ENCODE peak calls at places on chromosome 11, in six cellular contexts. D is K562, Z is fibroblast of lung, G is GM23248, I is PC-3, J is MM.1S. P is an unnamed sample.

GRCh38 chr11:2781413-2782274 is 81.8 kb upstream of the KCNQ1OT1 start:
- DNase-seq in J (no peak), I (no peak), D (peak), Z (no peak), G (no peak), P (peak)

GRCh38 chr11:30706276-30706675 is 120.1 kb upstream of the MPPED2 start:
- DNase-seq in J (no peak), G (no peak), Z (no peak), D (no peak), I (no peak), P (no peak)

GRCh38 chr11:61756452-61757212 is 4.2 kb downstream of the MYRF start:
- DNase-seq in Z (peak), G (no peak), J (no peak), I (peak), D (peak), P (peak)

GRCh38 chr11:93290061-93290460 is 40.5 kb upstream of the DEUP1 start:
- DNase-seq in G (no peak), Z (no peak), J (no peak), D (no peak), I (no peak), P (no peak)

GRCh38 chr11:40247023-40247422 is 1212.4 kb downstream of the LRRC4C start:
- DNase-seq in G (no peak), Z (no peak), J (no peak), I (no peak), D (no peak), P (no peak)

GRCh38 chr11:19349340-19350025 is 108.7 kb upstream of the E2F8 start:
- DNase-seq in Z (no peak), J (no peak), G (no peak), D (no peak), I (no peak), P (no peak)

GRCh38 chr11:125332821-125333220 is 163.2 kb downstream of the FEZ1 start:
- DNase-seq in Z (no peak), D (no peak), G (no peak), I (no peak), J (no peak), P (no peak)

GRCh38 chr11:95768521-95768920 is 21.1 kb downstream of the FAM76B start:
- DNase-seq in D (no peak), I (no peak), J (no peak), Z (peak), G (peak), P (no peak)

GRCh38 chr11:10298342-10298741 is 4.3 kb upstream of the SBF2 start:
- DNase-seq in J (peak), Z (peak), D (no peak), I (peak), G (peak), P (no peak)

GRCh38 chr11:111840143-111840542 is 31.2 kb downstream of the ALG9 start:
- DNase-seq in G (peak), I (no peak), J (no peak), Z (peak), D (no peak), P (no peak)

GRCh38 chr11:71488968-71489265 is 35.9 kb downstream of the NADSYN1 start:
- DNase-seq in I (no peak), D (no peak), J (no peak), Z (no peak), G (no peak), P (no peak)

GRCh38 chr11:119236490-119236889 is 30.4 kb downstream of the CBL start:
- DNase-seq in G (peak), J (no peak), Z (peak), I (peak), D (no peak), P (no peak)

GRCh38 chr11:69682681-69683326 is 7.7 kb upstream of the LTO1 start:
- DNase-seq in J (no peak), I (no peak), D (no peak), G (no peak), Z (no peak), P (no peak)

GRCh38 chr11:12838463-12839120 is 164.4 kb downstream of the TEAD1 start:
- DNase-seq in D (no peak), I (no peak), J (peak), G (peak), Z (no peak), P (no peak)

GRCh38 chr11:11748706-11749365 is 92.9 kb upstream of the USP47 start:
- DNase-seq in Z (peak), D (no peak), I (peak), G (peak), J (no peak), P (no peak)

GRCh38 chr11:104771782-104772181 is 126.5 kb downstream of the CASP12 start:
- DNase-seq in D (no peak), I (peak), Z (no peak), G (no peak), J (no peak), P (no peak)

GRCh38 chr11:96827164-96827563 is 437.4 kb downstream of the JRKL start:
- DNase-seq in G (peak), I (peak), Z (peak), J (no peak), D (no peak), P (peak)

GRCh38 chr11:927871-928270 is 2.2 kb downstream of the AP2A2 start:
- DNase-seq in G (no peak), D (no peak), I (no peak), J (peak), Z (no peak), P (no peak)

GRCh38 chr11:76671236-76671590 is 666 bp upstream of the LRRC32 start:
- DNase-seq in J (no peak), D (no peak), I (no peak), Z (no peak), G (no peak), P (no peak)
- H3K27ac ChIP-seq in J (no peak), D (no peak), I (no peak), Z (no peak), G (no peak), P (no peak)

GRCh38 chr11:127628463-127628785 is 627.9 kb upstream of the KIRREL3 start:
- DNase-seq in I (no peak), D (no peak), G (no peak), J (no peak), Z (no peak), P (no peak)

GRCh38 chr11:127625402-127625801 is 624.8 kb upstream of the KIRREL3 start:
- DNase-seq in G (no peak), I (no peak), D (no peak), Z (no peak), J (no peak), P (no peak)

GRCh38 chr11:127620660-127621059 is 620.1 kb upstream of the KIRREL3 start:
- DNase-seq in I (no peak), G (peak), J (no peak), Z (peak), D (no peak), P (no peak)

GRCh38 chr11:127627629-127628462 is 627.3 kb upstream of the KIRREL3 start:
- DNase-seq in D (no peak), I (no peak), G (peak), J (no peak), Z (peak), P (no peak)

DNA sequence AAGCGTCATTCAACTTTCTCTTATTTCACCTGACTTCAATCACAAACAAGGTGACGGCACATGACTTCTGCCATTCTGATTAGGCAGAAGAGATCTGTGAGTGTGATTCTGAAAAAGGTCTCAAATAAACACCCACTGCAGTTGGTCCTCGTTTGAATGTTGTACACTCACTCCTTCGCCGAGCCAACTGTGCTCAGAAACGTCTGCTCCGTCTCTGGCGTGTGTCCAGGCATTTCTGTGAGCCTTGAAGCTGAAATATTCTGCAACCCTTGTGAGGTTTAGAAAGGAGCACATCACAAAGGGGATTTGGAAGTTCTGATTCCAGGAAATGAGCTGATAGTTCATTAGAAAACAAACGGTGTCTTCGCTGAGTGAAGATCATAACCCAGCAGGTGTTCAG is 623.9 kb upstream of the KIRREL3 start:
- DNase-seq in G (peak), D (no peak), I (no peak), J (no peak), Z (peak), P (no peak)
- H2AFZ ChIP-seq in G (no peak), D (no peak), I (no peak), J (no peak), Z (no peak), P (no peak)

GRCh38 chr11:65524747-65525658 is at the start of gene SCYL1:
- DNase-seq in Z (peak), D (peak), G (peak), J (peak), I (peak), P (peak)
- TF ChIP-seq EZH2 in Z (no peak), D (no peak), G (no peak), J (no peak), I (no peak), P (no peak)

GRCh38 chr11:122248130-122248529 is 132.1 kb upstream of the BLID start:
- DNase-seq in G (no peak), Z (no peak), D (no peak), I (no peak), J (no peak), P (no peak)

GRCh38 chr11:122258446-122258994 is 142.5 kb upstream of the BLID start:
- DNase-seq in I (no peak), Z (peak), D (no peak), J (no peak), G (no peak), P (no peak)

GRCh38 chr11:122259149-122259821 is 143.3 kb upstream of the BLID start:
- DNase-seq in J (no peak), Z (no peak), I (no peak), D (no peak), G (no peak), P (no peak)

GRCh38 chr11:122248939-122249338 is 132.9 kb upstream of the BLID start:
- DNase-seq in Z (peak), D (no peak), J (no peak), G (no peak), I (peak), P (no peak)

DNA sequence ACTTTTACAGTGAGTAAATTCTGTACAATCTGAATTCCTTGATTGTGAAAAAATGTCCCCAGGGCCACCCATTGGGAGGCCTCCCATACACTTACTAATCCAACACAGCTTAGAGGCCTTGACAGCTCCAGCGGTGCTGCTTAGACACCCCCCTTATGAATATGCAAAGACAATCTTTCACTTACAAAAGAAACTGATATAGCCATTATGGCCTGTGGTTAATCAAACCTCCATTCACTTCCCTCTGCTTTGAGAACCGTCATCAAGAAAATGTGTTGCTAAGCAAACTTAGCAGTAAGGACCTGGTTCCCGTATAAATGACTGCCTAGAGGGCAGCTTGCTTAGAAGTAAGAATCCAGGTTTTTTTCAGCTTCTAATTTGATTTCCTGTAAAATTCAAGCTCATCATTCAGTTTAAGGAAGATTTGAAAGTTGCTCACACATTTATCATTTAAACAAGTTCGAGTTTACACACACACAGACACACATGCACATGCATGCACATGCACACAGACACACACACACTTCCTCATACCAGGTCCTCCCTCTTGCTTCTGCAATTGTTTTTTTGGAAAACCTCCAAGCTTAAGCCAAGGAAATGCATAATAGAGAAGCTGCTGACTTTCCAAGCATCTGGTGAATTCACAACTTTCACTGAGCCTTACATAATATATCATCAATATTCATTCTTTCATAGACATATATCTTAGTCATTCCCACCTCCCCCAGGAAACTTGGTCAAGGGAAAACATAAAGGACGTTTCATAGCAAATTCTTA is 137.7 kb upstream of the BLID start:
- DNase-seq in J (no peak), Z (peak), I (no peak), G (peak), D (no peak), P (peak)
- H3K27ac ChIP-seq in J (no peak), Z (no peak), I (no peak), G (no peak), D (no peak), P (no peak)

DNA sequence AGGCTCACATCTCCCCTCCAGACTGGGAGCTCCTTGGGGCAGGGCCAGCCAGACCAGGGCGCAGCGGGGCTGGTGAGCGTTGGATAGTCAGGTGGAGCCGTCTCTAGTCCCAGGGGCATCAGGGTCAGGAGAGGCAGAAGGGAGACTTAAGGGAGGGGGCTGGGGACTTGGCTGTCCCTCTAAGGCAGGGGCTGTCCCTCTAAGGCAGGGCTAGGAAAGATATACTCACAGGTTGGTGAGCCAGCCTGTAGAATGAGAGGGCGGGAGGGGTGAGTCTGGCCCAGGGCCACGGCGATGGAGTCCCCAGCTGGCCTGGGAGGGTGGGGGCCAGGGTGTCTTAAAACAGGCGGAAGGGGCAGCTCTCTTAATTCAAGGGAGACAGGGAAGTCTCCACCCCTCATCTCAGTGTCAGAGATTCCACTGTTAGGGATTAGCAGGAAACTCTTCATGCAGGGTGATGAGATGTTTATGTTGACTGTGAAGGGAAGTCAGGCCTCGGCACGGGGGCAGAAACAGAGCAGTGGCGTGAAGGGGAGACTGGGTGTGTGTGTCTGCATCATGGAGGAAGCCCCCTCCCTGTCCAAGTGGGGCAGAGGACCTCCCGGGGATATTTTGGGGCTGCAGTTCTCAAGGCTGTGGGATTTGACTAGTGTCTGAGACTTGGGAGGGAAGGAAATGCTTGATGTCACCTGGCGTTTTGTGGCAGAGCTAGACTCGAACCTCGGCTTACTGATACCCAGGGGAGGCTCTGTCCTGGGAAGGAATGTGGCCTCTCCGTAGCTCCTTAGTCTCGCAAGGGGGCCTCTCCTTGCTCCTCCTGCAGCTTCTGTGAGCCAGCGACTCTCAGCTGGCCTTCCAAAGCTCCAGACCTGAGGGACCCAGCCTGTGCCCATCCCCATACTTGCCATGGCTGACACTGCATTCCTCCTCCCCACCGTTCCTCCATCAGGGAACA is 11.5 kb downstream of the P2RY2 start:
- DNase-seq in Z (no peak), I (no peak), J (no peak), D (no peak), G (no peak), P (no peak)
- H2AFZ ChIP-seq in Z (no peak), I (no peak), J (no peak), D (no peak), G (no peak), P (no peak)

GRCh38 chr11:35717043-35717442 is 54.5 kb downstream of the TRIM44 start:
- DNase-seq in J (no peak), G (no peak), D (no peak), I (peak), Z (no peak), P (no peak)
- TF ChIP-seq EZH2 in J (no peak), G (no peak), D (no peak), I (no peak), Z (no peak), P (no peak)

GRCh38 chr11:47987310-47987709 is 7.0 kb downstream of the PTPRJ start:
- DNase-seq in I (no peak), D (no peak), Z (no peak), G (no peak), J (no peak), P (no peak)
- H3K27ac ChIP-seq in I (no peak), D (peak), Z (no peak), G (no peak), J (no peak), P (peak)

DNA sequence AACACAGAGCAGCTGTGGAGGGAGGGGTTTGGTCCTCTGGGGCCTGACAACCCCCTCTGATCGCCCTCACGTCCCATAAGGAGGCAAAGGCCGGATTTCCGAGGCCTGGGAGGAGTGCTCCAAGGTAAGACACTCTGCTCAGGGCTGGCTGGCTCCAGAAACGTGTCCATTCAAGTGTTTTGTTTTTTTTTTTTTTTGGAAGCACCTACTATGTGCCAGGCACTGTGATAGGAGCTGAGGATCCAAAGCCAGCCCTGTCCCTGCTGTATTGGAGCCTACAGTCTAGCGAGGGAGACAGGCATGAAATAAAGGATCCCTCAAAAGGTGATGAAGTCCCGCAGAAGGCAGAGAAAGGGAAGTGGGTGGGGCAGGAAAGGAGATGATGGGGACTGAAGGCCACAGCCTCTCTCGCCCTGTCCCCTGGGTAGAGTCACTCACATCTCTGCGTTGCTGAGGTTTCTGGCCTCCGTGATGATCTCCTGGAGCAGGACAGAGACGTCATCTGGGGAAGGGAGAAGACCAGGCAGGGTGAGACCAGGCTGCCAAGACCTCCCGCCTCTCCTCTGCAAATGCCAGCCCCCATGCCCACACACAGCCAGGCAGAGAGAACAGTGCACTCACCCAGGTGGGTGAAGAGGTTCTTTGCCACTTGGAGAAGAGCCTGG is 89.2 kb downstream of the PDE2A start:
- DNase-seq in D (no peak), J (no peak), G (no peak), I (no peak), Z (no peak), P (no peak)
- H2AFZ ChIP-seq in D (no peak), J (no peak), G (peak), I (no peak), Z (no peak), P (no peak)